ENCODE peak calls at places on chromosomes 6 and 20, in nine cellular contexts. Y is GM12865, J is A673, T is IMR-90, X is lung, M is nephron progenitor cell, O is psoas muscle, A is fibroblast of villous mesenchyme, U is astrocyte of the spinal cord. Z is an unnamed sample.

GRCh38 chr6:79525272-79526100 is 11.7 kb downstream of the LCA5 start:
- DNase-seq in Y (no peak), J (no peak), T (peak; percentile 47), X (no peak), M (peak; percentile 8), O (peak; percentile 21), A (peak; percentile 30), U (peak; percentile 46), Z (peak; percentile 51)

GRCh38 chr6:51678905-51679620 is 408.4 kb downstream of the PKHD1 start:
- DNase-seq in Y (peak; percentile 66), J (peak; percentile 17), T (no peak), X (peak; percentile 29), M (no peak), O (no peak), A (no peak), U (no peak), Z (no peak)

GRCh38 chr6:154683756-154684523 is 49.3 kb upstream of the SCAF8 start:
- DNase-seq in Y (peak; percentile 56), J (peak; percentile 58), T (peak; percentile 49), X (no peak), M (no peak), O (no peak), A (peak; percentile 22), U (peak; percentile 66), Z (peak; percentile 57)

GRCh38 chr6:105431226-105431625 is 28.3 kb upstream of the PREP start:
- DNase-seq in Y (peak; percentile 69), J (peak; percentile 60), T (peak; percentile 68), X (no peak), M (no peak), O (no peak), A (peak; percentile 71), U (peak; percentile 68), Z (peak; percentile 81)

GRCh38 chr6:5167501-5167900 is 82.4 kb downstream of the PPP1R3G start:
- DNase-seq in Y (no peak), J (peak; percentile 73), T (peak; percentile 81), X (no peak), M (no peak), O (no peak), A (no peak), U (peak; percentile 25), Z (peak; percentile 75)

GRCh38 chr6:158970640-158971291 is 29.2 kb downstream of the RSPH3 start:
- DNase-seq in Y (no peak), J (no peak), T (no peak), X (no peak), M (no peak), O (no peak), A (no peak), U (no peak), Z (no peak)

GRCh38 chr6:1321715-1322114 is 9.8 kb downstream of the FOXQ1 start:
- DNase-seq in Y (no peak), J (peak; percentile 50), T (peak; percentile 66), X (no peak), M (no peak), O (no peak), A (peak; percentile 91), U (no peak), Z (peak; percentile 58)

GRCh38 chr20:19408971-19409370 is 196.5 kb downstream of the SLC24A3 start:
- DNase-seq in Y (no peak), J (peak; percentile 87), T (no peak), X (no peak), M (no peak), O (no peak), A (no peak), U (peak; percentile 42), Z (peak; percentile 32)

GRCh38 chr6:163841733-163842132 is 427.2 kb downstream of the QKI start:
- DNase-seq in Y (no peak), J (no peak), T (no peak), X (no peak), M (no peak), O (no peak), A (no peak), U (no peak), Z (no peak)

GRCh38 chr20:35871311-35871771 is 83.0 kb downstream of the SCAND1 start:
- DNase-seq in Y (no peak), J (peak; percentile 54), T (peak; percentile 51), X (no peak), M (no peak), O (no peak), A (peak; percentile 65), U (peak; percentile 56), Z (peak; percentile 71)

GRCh38 chr6:26363882-26364825 is 844 bp upstream of the BTN3A2 start:
- DNase-seq in Y (no peak), J (peak; percentile 22), T (no peak), X (no peak), M (no peak), O (no peak), A (peak; percentile 55), U (peak; percentile 14), Z (peak; percentile 36)

GRCh38 chr6:25041676-25042598 is 106.2 kb upstream of the RIPOR2 start:
- DNase-seq in Y (peak; percentile 74), J (no peak), T (no peak), X (no peak), M (no peak), O (no peak), A (no peak), U (no peak), Z (no peak)

GRCh38 chr6:22343864-22344263 is 47.0 kb upstream of the PRL start:
- DNase-seq in Y (no peak), J (no peak), T (no peak), X (no peak), M (no peak), O (no peak), A (no peak), U (no peak), Z (no peak)
- TF ChIP-seq CTCF in Y (peak; percentile 17), J (peak; percentile 49), T (peak; percentile 12), X (no peak), M (no peak), O (no peak), A (no peak), U (peak; percentile 5), Z (peak; percentile 37)

GRCh38 chr6:116560130-116560529 is 6.6 kb downstream of the CALHM4 start:
- DNase-seq in Y (no peak), J (no peak), T (no peak), X (no peak), M (no peak), O (no peak), A (no peak), U (no peak), Z (no peak)
- TF ChIP-seq CTCF in Y (no peak), J (no peak), T (no peak), X (no peak), M (no peak), O (no peak), A (no peak), U (no peak), Z (no peak)

GRCh38 chr20:51563141-51563596 is 20.6 kb upstream of the NFATC2 start:
- DNase-seq in Y (no peak), J (no peak), T (no peak), X (no peak), M (no peak), O (no peak), A (no peak), U (no peak), Z (peak; percentile 42)

GRCh38 chr20:51560550-51561307 is 18.2 kb upstream of the NFATC2 start:
- DNase-seq in Y (no peak), J (no peak), T (peak; percentile 19), X (no peak), M (no peak), O (no peak), A (no peak), U (no peak), Z (no peak)

GRCh38 chr20:51563597-51564332 is 21.2 kb upstream of the NFATC2 start:
- DNase-seq in Y (peak; percentile 14), J (peak; percentile 79), T (peak; percentile 86), X (peak; percentile 36), M (peak; percentile 54), O (peak; percentile 57), A (peak; percentile 82), U (peak; percentile 95), Z (peak; percentile 90)

GRCh38 chr20:51562027-51562333 is 19.5 kb upstream of the NFATC2 start:
- DNase-seq in Y (no peak), J (peak; percentile 58), T (peak; percentile 19), X (no peak), M (no peak), O (no peak), A (no peak), U (peak; percentile 59), Z (peak; percentile 39)

DNA sequence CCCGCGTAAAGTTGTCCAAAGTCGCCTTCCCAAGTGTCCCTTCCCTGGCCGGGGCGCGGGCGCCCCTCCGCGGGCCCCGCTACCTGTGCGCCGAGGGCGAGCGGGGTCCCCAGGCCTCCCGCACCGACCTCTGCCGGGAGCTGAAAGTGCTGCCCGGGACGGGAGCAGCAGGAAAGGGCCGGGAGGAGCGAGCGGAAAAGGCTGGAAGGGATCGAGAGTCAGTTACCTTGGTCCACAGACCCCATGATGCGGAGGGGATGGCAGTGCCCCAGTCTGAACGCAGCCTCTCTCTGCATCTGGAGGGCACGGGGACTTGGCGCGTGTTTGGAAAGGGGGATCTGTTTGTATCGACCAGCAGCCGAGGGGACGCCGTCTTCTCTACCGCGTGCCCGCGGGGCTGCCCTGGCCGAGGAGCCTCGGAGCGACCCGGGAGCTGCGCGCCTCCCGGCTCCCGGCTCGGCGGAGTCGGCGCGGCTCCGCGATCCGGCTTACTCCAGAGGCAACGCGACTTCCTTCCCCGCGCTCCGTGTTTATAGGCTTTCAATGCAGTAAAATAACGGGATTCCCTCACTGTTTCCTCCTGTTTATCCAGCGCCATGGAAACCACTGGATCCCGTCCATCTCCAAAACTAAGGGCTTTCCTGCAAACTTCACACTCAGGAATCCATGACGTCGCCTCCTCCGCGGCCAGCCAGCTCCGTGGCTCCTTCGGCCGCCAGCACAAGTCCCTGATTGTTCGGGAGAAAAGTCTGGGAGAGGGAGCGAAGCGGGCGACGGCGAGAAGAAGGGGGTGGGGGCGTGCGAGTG is 20.0 kb upstream of the NFATC2 start:
- DNase-seq in Y (no peak), J (peak; percentile 83), T (peak; percentile 95), X (peak; percentile 60), M (peak; percentile 71), O (peak; percentile 75), A (peak; percentile 93), U (peak; percentile 97), Z (peak; percentile 90)
- TF ChIP-seq CTCF in Y (no peak), J (peak; percentile 31), T (peak; percentile 16), X (no peak), M (no peak), O (no peak), A (no peak), U (no peak), Z (no peak)

GRCh38 chr6:132596201-132596600 is 6.7 kb upstream of the TAAR5 start:
- DNase-seq in Y (no peak), J (no peak), T (no peak), X (no peak), M (no peak), O (no peak), A (no peak), U (no peak), Z (no peak)

GRCh38 chr6:132598473-132598872 is 8.9 kb upstream of the TAAR5 start:
- DNase-seq in Y (peak; percentile 46), J (peak; percentile 10), T (no peak), X (no peak), M (peak; percentile 3), O (no peak), A (no peak), U (no peak), Z (no peak)
- TF ChIP-seq CTCF in Y (peak; percentile 50), J (peak; percentile 36), T (no peak), X (no peak), M (peak; percentile 34), O (no peak), A (peak; percentile 32), U (peak; percentile 41), Z (peak; percentile 33)

GRCh38 chr6:120764312-120764711 is 570.0 kb downstream of the TBC1D32 start:
- DNase-seq in Y (no peak), J (no peak), T (no peak), X (no peak), M (no peak), O (no peak), A (no peak), U (no peak), Z (no peak)
- TF ChIP-seq CTCF in Y (no peak), J (no peak), T (no peak), X (no peak), M (no peak), O (no peak), A (no peak), U (no peak), Z (no peak)